ENCODE peak calls at places on chromosome 19, in eight cellular contexts. G is left colon; W is anterior cingulate cortex; Z is Peyer's patch; P is stimulated activated CD4-positive, alpha-beta T cell treated with anti-CD3 and anti-CD28 coated beads, Interleukin-4, amount 100 ng/mL, for 24 hours; L is non-pigmented ciliary epithelial cell; H is activated CD4-positive, alpha-beta T cell treated with anti-CD3 and anti-CD28 coated beads for 24 hours; V is T1000. T is an unnamed sample.

GRCh38 chr19:38838208-38838985 is 6.8 kb upstream of the ECH1 start:
- DNase-seq in G (no peak), W (no peak), Z (peak), P (peak), L (no peak), H (peak), V (no peak), T (no peak)

GRCh38 chr19:17420267-17420924 is 549 bp downstream of the MVB12A start:
- DNase-seq in G (peak), W (no peak), Z (peak), P (peak), L (no peak), H (no peak), V (no peak), T (peak)

GRCh38 chr19:7910321-7911161 is 4.1 kb upstream of the TGFBR3L start:
- DNase-seq in G (no peak), W (no peak), Z (peak), P (no peak), L (no peak), H (no peak), V (no peak), T (no peak)

GRCh38 chr19:2149980-2150793 is 1.2 kb downstream of the AP3D1 start:
- DNase-seq in G (peak), W (no peak), Z (no peak), P (no peak), L (no peak), H (no peak), V (no peak), T (peak)

GRCh38 chr19:18665771-18666202 is 17.7 kb upstream of the CRTC1 start:
- DNase-seq in G (no peak), W (no peak), Z (no peak), P (no peak), L (no peak), H (no peak), V (no peak), T (no peak)

GRCh38 chr19:6494438-6495036 is 7.6 kb downstream of the TUBB4A start:
- DNase-seq in G (no peak), W (no peak), Z (no peak), P (no peak), L (no peak), H (no peak), V (no peak), T (no peak)

GRCh38 chr19:30664358-30665058 is 292.3 kb downstream of the ZNF536 start:
- DNase-seq in G (no peak), W (peak), Z (peak), P (no peak), L (no peak), H (no peak), V (no peak), T (no peak)

GRCh38 chr19:8965887-8966286 is 44.3 kb downstream of the MUC16 start:
- DNase-seq in G (no peak), W (no peak), Z (no peak), P (no peak), L (no peak), H (no peak), V (no peak), T (no peak)

GRCh38 chr19:17671906-17672305 is 16.2 kb downstream of the UNC13A start:
- DNase-seq in G (no peak), W (no peak), Z (no peak), P (peak), L (no peak), H (no peak), V (peak), T (no peak)

GRCh38 chr19:22030680-22031079 is 19.9 kb upstream of the ZNF208 start:
- DNase-seq in G (no peak), W (no peak), Z (no peak), P (no peak), L (no peak), H (no peak), V (no peak), T (no peak)

GRCh38 chr19:6457958-6458694 is 1.5 kb downstream of the SLC25A23 start:
- DNase-seq in G (no peak), W (no peak), Z (no peak), P (no peak), L (no peak), H (no peak), V (no peak), T (no peak)

GRCh38 chr19:45279587-45280192 is 28.6 kb downstream of the MARK4 start:
- DNase-seq in G (no peak), W (no peak), Z (no peak), P (no peak), L (no peak), H (no peak), V (no peak), T (no peak)

GRCh38 chr19:40392894-40393517 is 3.0 kb upstream of the HIPK4 start:
- DNase-seq in G (peak), W (no peak), Z (no peak), P (no peak), L (no peak), H (no peak), V (no peak), T (peak)

GRCh38 chr19:55460670-55461258 is 678 bp downstream of the ISOC2 start:
- DNase-seq in G (peak), W (peak), Z (peak), P (peak), L (no peak), H (no peak), V (no peak), T (peak)

GRCh38 chr19:50432658-50433057 is at the start of gene MYBPC2:
- DNase-seq in G (no peak), W (no peak), Z (no peak), P (no peak), L (no peak), H (no peak), V (no peak), T (no peak)

GRCh38 chr19:11265785-11266236 is 3.5 kb upstream of the DOCK6 start:
- DNase-seq in G (peak), W (no peak), Z (peak), P (no peak), L (no peak), H (no peak), V (no peak), T (peak)

GRCh38 chr19:15945301-15945700 is 3.5 kb upstream of the OR10H4 start:
- DNase-seq in G (no peak), W (no peak), Z (no peak), P (no peak), L (no peak), H (no peak), V (no peak), T (no peak)

GRCh38 chr19:10086032-10086903 is at the start of gene SHFL:
- DNase-seq in G (peak), W (peak), Z (peak), P (peak), L (no peak), H (peak), V (no peak), T (peak)

GRCh38 chr19:57818378-57818777 is 3.7 kb upstream of the ZNF552 start:
- DNase-seq in G (no peak), W (no peak), Z (no peak), P (no peak), L (no peak), H (no peak), V (no peak), T (no peak)

GRCh38 chr19:37928527-37929286 is 21.7 kb downstream of the SIPA1L3 start:
- DNase-seq in G (no peak), W (no peak), Z (peak), P (no peak), L (no peak), H (no peak), V (no peak), T (no peak)

GRCh38 chr19:29586401-29586800 is 19.7 kb upstream of the POP4 start:
- DNase-seq in G (no peak), W (no peak), Z (no peak), P (no peak), L (no peak), H (no peak), V (no peak), T (no peak)

GRCh38 chr19:33062902-33063301 is 1.8 kb downstream of the RHPN2 start:
- DNase-seq in G (no peak), W (no peak), Z (no peak), P (no peak), L (no peak), H (no peak), V (no peak), T (no peak)

GRCh38 chr19:50943074-50943828 is 9.6 kb downstream of the KLK5 start:
- DNase-seq in G (no peak), W (no peak), Z (no peak), P (no peak), L (no peak), H (no peak), V (no peak), T (no peak)

GRCh38 chr19:38742296-38742695 is 2.0 kb downstream of the CAPN12 start:
- DNase-seq in G (no peak), W (no peak), Z (no peak), P (no peak), L (no peak), H (no peak), V (no peak), T (no peak)

GRCh38 chr19:6066661-6067646 is 43.3 kb downstream of the RFX2 start:
- DNase-seq in G (peak), W (peak), Z (peak), P (peak), L (no peak), H (no peak), V (peak), T (peak)

GRCh38 chr19:39363909-39364457 is 21.8 kb downstream of the SAMD4B start:
- DNase-seq in G (no peak), W (peak), Z (no peak), P (no peak), L (no peak), H (no peak), V (no peak), T (no peak)

GRCh38 chr19:17948474-17948966 is 15.7 kb downstream of the CCDC124 start:
- DNase-seq in G (no peak), W (no peak), Z (no peak), P (no peak), L (no peak), H (no peak), V (no peak), T (no peak)